ENCODE peak calls at places on chromosomes 7 and 10, in four cellular contexts. C is cardiac muscle cell, K is aorta, L is fibroblast of lung. A is an unnamed sample.

GRCh38 chr7:108875139-108875538 is 305.5 kb downstream of the DNAJB9 start:
- DNase-seq in C (peak), K (no peak), L (peak), A (peak)

GRCh38 chr10:79269443-79269842 is 77.8 kb upstream of the PPIF start:
- DNase-seq in C (no peak), K (no peak), L (no peak), A (no peak)

GRCh38 chr7:28102778-28103177 is 77.8 kb downstream of the JAZF1 start:
- DNase-seq in C (peak), K (no peak), L (peak), A (no peak)

GRCh38 chr7:112226701-112227276 is 20.3 kb downstream of the ZNF277 start:
- DNase-seq in C (peak), K (no peak), L (no peak), A (peak)

GRCh38 chr7:139823855-139824670 is 5.0 kb upstream of the TBXAS1 start:
- DNase-seq in C (peak), K (no peak), L (peak), A (no peak)

GRCh38 chr10:3678629-3679227 is 106.3 kb downstream of the KLF6 start:
- DNase-seq in C (no peak), K (no peak), L (no peak), A (no peak)

GRCh38 chr10:125003146-125003900 is 61.4 kb downstream of the ZRANB1 start:
- DNase-seq in C (no peak), K (peak), L (no peak), A (no peak)

GRCh38 chr10:126975221-126975620 is 70.0 kb downstream of the DOCK1 start:
- DNase-seq in C (no peak), K (no peak), L (no peak), A (no peak)

GRCh38 chr7:150451097-150451793 is 815 bp downstream of the GIMAP8 start:
- DNase-seq in C (no peak), K (peak), L (no peak), A (no peak)
- H3K27ac ChIP-seq in C (no peak), K (no peak), L (no peak), A (no peak)

DNA sequence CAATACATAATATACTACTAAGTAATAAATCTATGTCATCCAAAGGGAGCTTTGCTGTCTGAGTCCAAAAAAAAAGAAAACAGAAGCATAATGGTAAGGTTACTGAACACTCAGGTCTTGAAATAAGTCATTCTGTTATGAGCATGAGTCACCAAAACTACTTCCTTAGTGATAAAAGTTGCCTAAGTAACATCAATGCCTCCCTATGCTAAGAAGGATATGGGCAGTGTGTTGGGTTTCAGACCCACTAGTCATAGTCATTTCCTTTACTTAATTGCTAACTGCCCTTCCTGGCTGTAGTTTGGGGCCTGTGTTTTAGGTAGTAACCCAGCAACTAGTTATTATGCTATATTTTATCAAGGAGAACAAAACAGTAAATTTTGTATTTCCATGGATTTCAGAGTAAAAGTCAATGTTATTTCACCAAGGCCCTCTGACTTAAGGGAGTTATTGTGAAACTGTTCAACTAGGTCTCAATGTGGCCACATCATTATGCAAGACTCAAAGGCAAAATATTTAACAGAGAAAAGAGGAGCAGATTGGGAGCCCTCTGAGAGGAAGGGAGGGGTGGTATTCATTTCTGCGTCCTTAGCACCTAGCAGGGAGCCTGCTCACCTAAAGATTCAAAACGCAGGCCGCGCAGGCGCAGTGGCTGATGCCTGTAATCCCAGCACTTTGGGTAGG is 11.7 kb upstream of the VIM start:
- DNase-seq in C (peak), K (no peak), L (peak), A (no peak)
- H3K4me3 ChIP-seq in C (no peak), K (no peak), L (no peak), A (no peak)

GRCh38 chr10:110522365-110522988 is 24.8 kb downstream of the DUSP5 start:
- DNase-seq in C (peak), K (no peak), L (no peak), A (no peak)
- H3K27ac ChIP-seq in C (no peak), K (no peak), L (no peak), A (no peak)

GRCh38 chr10:37728830-37729229 is 128.6 kb downstream of the ZNF248 start:
- DNase-seq in C (no peak), K (no peak), L (no peak), A (no peak)

GRCh38 chr10:37732685-37733084 is 124.7 kb downstream of the ZNF248 start:
- DNase-seq in C (no peak), K (no peak), L (no peak), A (no peak)

GRCh38 chr10:37727491-37728352 is 129.7 kb downstream of the ZNF248 start:
- DNase-seq in C (no peak), K (no peak), L (no peak), A (no peak)
- H3K4me3 ChIP-seq in C (no peak), K (no peak), L (no peak), A (no peak)

GRCh38 chr10:84353052-84353803 is 24.8 kb downstream of the CCSER2 start:
- DNase-seq in C (no peak), K (no peak), L (no peak), A (no peak)

GRCh38 chr10:84355106-84355505 is 26.7 kb downstream of the CCSER2 start:
- DNase-seq in C (no peak), K (no peak), L (no peak), A (no peak)

GRCh38 chr10:84354623-84355022 is 26.2 kb downstream of the CCSER2 start:
- DNase-seq in C (no peak), K (no peak), L (no peak), A (no peak)

GRCh38 chr10:84348860-84349259 is 20.5 kb downstream of the CCSER2 start:
- DNase-seq in C (peak), K (no peak), L (peak), A (no peak)

GRCh38 chr10:84352251-84352842 is 24.0 kb downstream of the CCSER2 start:
- DNase-seq in C (peak), K (peak), L (peak), A (peak)
- H3K27ac ChIP-seq in C (no peak), K (no peak), L (no peak), A (no peak)

A was measured in SJCRH30.